ENCODE peak calls at places on chromosome 6, in eight cellular contexts. C, Z, W, Q, V, L, R and J are unnamed samples.

GRCh38 chr6:47029865-47030561 is 12.1 kb downstream of the ADGRF1 start:
- DNase-seq in W (no peak), L (no peak), Z (no peak), R (no peak), V (no peak), Q (no peak), C (no peak), J (no peak)

GRCh38 chr6:143000771-143001170 is 55.8 kb upstream of the HIVEP2 start:
- DNase-seq in L (no peak), C (no peak), Q (no peak), R (no peak), V (no peak), W (no peak), Z (no peak), J (no peak)

GRCh38 chr6:106591111-106591825 is 38.0 kb downstream of the RTN4IP1 start:
- DNase-seq in Z (no peak), L (no peak), C (no peak), V (no peak), Q (no peak), R (no peak), W (no peak), J (peak)

GRCh38 chr6:75429304-75429703 is 64.3 kb downstream of the FILIP1 start:
- DNase-seq in L (no peak), V (no peak), R (no peak), C (no peak), Q (no peak), Z (no peak), W (no peak), J (no peak)

GRCh38 chr6:99016355-99016754 is 68.6 kb upstream of the FBXL4 start:
- DNase-seq in C (no peak), V (no peak), L (no peak), R (no peak), Z (no peak), Q (no peak), W (no peak), J (no peak)

GRCh38 chr6:95091823-95092436 is 485.4 kb upstream of the MANEA start:
- DNase-seq in V (no peak), C (no peak), W (no peak), L (no peak), R (no peak), Z (no peak), Q (no peak), J (no peak)

GRCh38 chr6:104633125-104633524 is 226.6 kb downstream of the HACE1 start:
- DNase-seq in W (no peak), Z (no peak), Q (no peak), V (no peak), C (no peak), L (no peak), R (no peak), J (no peak)

GRCh38 chr6:69571234-69571633 is 225.6 kb downstream of the LMBRD1 start:
- DNase-seq in Q (no peak), Z (no peak), R (no peak), C (no peak), V (no peak), W (no peak), L (no peak), J (no peak)

GRCh38 chr6:31336872-31337496 is 20.0 kb downstream of the HLA-B start:
- DNase-seq in C (no peak), W (no peak), Q (no peak), R (no peak), V (no peak), L (no peak), Z (no peak), J (no peak)

GRCh38 chr6:69881322-69882151 is 15.2 kb downstream of the COL19A1 start:
- DNase-seq in C (no peak), Z (no peak), L (no peak), V (no peak), W (no peak), R (no peak), Q (no peak), J (no peak)

GRCh38 chr6:11969092-11969491 is 43.0 kb upstream of the HIVEP1 start:
- DNase-seq in C (peak), Q (no peak), W (no peak), Z (no peak), R (no peak), V (no peak), L (no peak), J (no peak)

GRCh38 chr6:14857501-14857900 is 388.4 kb upstream of the JARID2 start:
- DNase-seq in Z (no peak), L (peak), C (peak), V (no peak), W (peak), Q (peak), R (no peak), J (no peak)

GRCh38 chr6:50849781-50850180 is 31.1 kb downstream of the TFAP2B start:
- DNase-seq in R (no peak), Q (no peak), V (no peak), L (no peak), W (no peak), C (no peak), Z (no peak), J (no peak)

GRCh38 chr6:50850860-50851259 is 32.2 kb downstream of the TFAP2B start:
- DNase-seq in R (no peak), C (no peak), V (no peak), Z (no peak), L (no peak), Q (no peak), W (no peak), J (no peak)

GRCh38 chr6:50849016-50849748 is 30.5 kb downstream of the TFAP2B start:
- DNase-seq in Q (no peak), Z (peak), W (no peak), C (no peak), L (no peak), R (no peak), V (no peak), J (no peak)

GRCh38 chr6:50851269-50851847 is 32.7 kb downstream of the TFAP2B start:
- DNase-seq in W (no peak), Z (no peak), V (no peak), C (no peak), L (no peak), Q (no peak), R (no peak), J (no peak)

GRCh38 chr6:50850223-50850751 is 31.6 kb downstream of the TFAP2B start:
- DNase-seq in W (no peak), L (no peak), R (no peak), C (peak), V (peak), Z (peak), Q (no peak), J (no peak)
- H3K4me3 ChIP-seq in W (no peak), L (peak), R (no peak), C (no peak), V (peak), Z (peak), Q (no peak), J (peak)

GRCh38 chr6:157912326-157912725 is 69.3 kb upstream of the SYNJ2 start:
- DNase-seq in C (no peak), W (no peak), R (no peak), V (no peak), Z (no peak), Q (no peak), L (no peak), J (no peak)

GRCh38 chr6:157911786-157912185 is 69.9 kb upstream of the SYNJ2 start:
- DNase-seq in C (no peak), Q (no peak), L (no peak), R (no peak), W (no peak), V (no peak), Z (no peak), J (no peak)

GRCh38 chr6:157909282-157909664 is 72.4 kb upstream of the SYNJ2 start:
- DNase-seq in V (no peak), Q (no peak), R (no peak), Z (no peak), W (no peak), C (no peak), L (no peak), J (no peak)

GRCh38 chr6:157908369-157909281 is 73.0 kb upstream of the SYNJ2 start:
- DNase-seq in W (no peak), Q (no peak), L (no peak), C (no peak), Z (no peak), R (no peak), V (no peak), J (no peak)

DNA sequence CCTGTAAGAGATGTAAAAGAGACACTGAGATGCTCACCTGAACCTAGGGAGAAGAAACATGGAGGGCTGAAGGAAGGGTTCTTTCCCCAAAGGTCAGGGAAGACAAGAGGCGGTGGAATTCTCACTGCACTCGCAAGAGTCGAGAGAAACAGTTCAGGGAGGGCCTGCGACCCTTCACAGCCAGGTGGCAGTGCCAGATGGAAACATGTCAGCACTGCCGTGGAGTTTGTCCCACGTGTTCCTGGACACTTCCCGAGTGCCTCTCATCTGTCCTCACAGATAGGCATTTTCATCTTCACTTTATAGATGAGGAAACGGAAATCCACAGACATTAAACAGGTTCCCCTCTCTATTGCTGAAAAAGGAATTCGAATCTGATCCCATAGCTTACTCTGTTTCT is 70.4 kb upstream of the SYNJ2 start:
- DNase-seq in C (no peak), Z (no peak), R (no peak), V (no peak), L (no peak), Q (no peak), W (no peak), J (no peak)
- TF ChIP-seq POLR2A in C (no peak), Z (no peak), R (no peak), V (no peak), L (no peak), Q (no peak), W (no peak), J (no peak)

GRCh38 chr6:161578478-161578877 is 304.6 kb upstream of the AGPAT4 start:
- DNase-seq in V (no peak), W (no peak), Z (no peak), Q (no peak), L (no peak), R (no peak), C (no peak), J (no peak)

GRCh38 chr6:161575508-161576254 is 301.8 kb upstream of the AGPAT4 start:
- DNase-seq in L (no peak), C (no peak), Z (no peak), Q (no peak), W (no peak), V (no peak), R (no peak), J (no peak)
- H3K27ac ChIP-seq in L (no peak), C (no peak), Z (no peak), Q (no peak), W (no peak), V (no peak), R (no peak), J (no peak)

GRCh38 chr6:78832091-78832808 is 35.1 kb upstream of the IRAK1BP1 start:
- DNase-seq in W (no peak), C (peak), Z (no peak), R (no peak), Q (no peak), V (no peak), L (no peak), J (no peak)
- H3K4me3 ChIP-seq in W (no peak), C (no peak), Z (no peak), R (no peak), Q (no peak), V (no peak), L (no peak), J (no peak)

GRCh38 chr6:135498178-135498841 is 770 bp upstream of the AHI1 start:
- DNase-seq in V (peak), L (no peak), Q (peak), C (peak), R (peak), Z (no peak), W (no peak), J (peak)
- TF ChIP-seq POLR2A in V (no peak), L (no peak), Q (peak), C (peak), R (peak), Z (no peak), W (no peak), J (no peak)

GRCh38 chr6:13404892-13405254 is 76.5 kb upstream of the TBC1D7 start:
- DNase-seq in L (no peak), Q (no peak), C (no peak), W (no peak), R (no peak), V (no peak), Z (no peak), J (no peak)

GRCh38 chr6:13406781-13407180 is 78.4 kb upstream of the TBC1D7 start:
- DNase-seq in Q (no peak), V (no peak), L (no peak), R (no peak), C (no peak), W (no peak), Z (no peak), J (no peak)

GRCh38 chr6:13406051-13406477 is 77.7 kb upstream of the TBC1D7 start:
- DNase-seq in Z (no peak), L (no peak), Q (no peak), W (no peak), R (no peak), C (peak), V (no peak), J (peak)

GRCh38 chr6:13407709-13408695 is 79.4 kb downstream of the GFOD1 start:
- DNase-seq in R (peak), Q (no peak), L (no peak), C (peak), Z (no peak), V (no peak), W (no peak), J (no peak)

GRCh38 chr6:13407368-13407708 is 79.0 kb upstream of the TBC1D7 start:
- DNase-seq in C (no peak), R (no peak), Q (no peak), V (no peak), Z (no peak), L (no peak), W (no peak), J (no peak)
- H3K27ac ChIP-seq in C (peak), R (no peak), Q (no peak), V (peak), Z (no peak), L (peak), W (no peak), J (peak)

DNA sequence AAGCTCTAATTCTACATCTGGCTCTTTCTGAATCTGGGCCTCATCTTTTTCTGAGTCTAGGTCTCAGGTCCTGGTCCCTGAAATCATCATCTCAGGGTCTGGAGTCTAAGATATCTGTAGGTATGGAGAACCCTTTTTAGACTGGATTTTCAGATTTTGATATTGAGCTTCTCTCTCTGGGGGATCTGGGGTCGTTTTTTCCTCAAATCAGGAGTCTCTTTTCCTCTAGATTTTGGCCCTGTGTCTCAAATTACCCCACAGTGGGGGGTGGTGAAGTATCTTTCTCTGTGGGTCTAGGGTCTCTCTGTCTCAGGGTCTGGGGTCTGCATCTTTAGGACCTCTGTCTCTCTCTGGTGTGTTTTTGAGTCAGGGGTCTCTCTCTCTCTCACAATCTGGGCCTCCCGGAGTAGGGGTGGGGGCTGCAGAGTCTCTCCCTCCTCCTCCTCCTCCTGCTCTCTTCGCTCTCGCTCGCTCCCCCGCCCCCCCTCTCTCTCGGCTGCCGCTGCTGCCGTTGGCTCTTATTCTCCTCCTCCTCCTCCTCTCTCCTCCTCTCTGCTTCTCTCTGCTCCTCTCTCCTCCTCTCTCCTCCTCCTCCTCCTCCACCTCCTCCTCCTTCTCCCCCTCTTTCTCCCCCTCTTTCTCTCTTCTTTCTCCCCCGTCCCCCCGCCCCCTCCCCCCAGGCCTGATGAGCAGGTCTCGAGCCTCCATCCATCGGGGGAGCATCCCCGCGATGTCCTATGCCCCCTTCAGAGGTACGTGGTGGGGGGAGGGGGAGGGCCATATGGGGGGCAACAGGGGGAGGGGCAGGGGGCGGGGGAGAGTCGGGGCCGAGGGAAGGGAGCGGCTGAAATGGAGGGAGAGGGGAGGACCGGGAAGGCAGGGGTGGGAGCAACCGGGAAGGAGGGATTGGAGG is at the start of gene SYNGAP1:
- DNase-seq in Q (peak), Z (peak), V (no peak), W (peak), R (peak), L (no peak), C (no peak), J (no peak)
- H3K4me3 ChIP-seq in Q (peak), Z (peak), V (peak), W (no peak), R (no peak), L (peak), C (no peak), J (peak)

DNA sequence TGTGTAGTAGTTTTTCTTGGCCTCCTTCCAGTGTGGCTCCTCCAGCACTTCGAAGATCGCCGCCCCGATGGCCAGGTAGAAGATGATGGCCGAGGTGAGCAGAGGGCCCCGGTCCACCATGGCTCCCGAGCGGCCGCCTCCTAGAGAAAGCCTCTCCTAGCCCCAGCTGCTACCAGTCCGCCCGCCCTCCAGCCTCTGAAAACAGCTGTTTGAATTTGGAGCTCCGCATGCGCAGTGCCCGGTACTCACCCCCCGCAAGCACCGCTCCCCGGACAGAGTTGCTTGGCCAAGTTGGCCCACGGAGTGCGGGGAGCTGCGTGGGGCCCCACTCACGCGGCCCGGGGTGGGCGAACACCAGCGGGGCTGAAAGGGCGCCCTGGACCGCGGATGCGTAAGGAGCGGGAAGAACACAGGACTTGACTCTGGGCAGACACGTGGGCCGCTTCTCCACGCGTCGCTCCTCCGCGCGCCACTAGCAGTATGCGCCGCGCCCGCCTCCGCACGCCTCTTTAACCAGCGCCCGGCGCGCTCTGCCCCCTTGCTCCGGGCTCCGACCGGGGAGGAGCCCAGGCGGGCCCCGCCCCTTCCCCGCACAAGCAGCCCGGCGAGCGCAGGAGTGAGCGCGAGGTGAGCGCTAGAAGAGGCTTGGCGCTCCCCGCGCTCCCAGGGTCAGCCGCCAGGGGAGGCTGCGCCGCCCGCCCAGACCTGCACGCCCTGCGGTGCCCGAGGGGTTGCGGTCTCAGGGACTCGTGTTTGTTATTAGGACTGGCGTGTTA is at the start of gene KCNK5:
- DNase-seq in Q (peak), C (peak), W (peak), L (peak), Z (peak), R (peak), V (no peak), J (peak)
- TF ChIP-seq POLR2A in Q (peak), C (peak), W (no peak), L (no peak), Z (peak), R (no peak), V (no peak), J (no peak)